ENCODE peak calls at places on chromosomes 16 and 17, in four cellular contexts. T is ovary, U is transverse colon, M is cardiac muscle cell. R is an unnamed sample.

GRCh38 chr16:8963010-8963824 is 489 bp downstream of the USP7 start:
- DNase-seq in M (no peak), U (no peak), T (peak; percentile 28), R (no peak)

GRCh38 chr16:47851026-47851610 is 304.7 kb downstream of the ABCC12 start:
- DNase-seq in U (no peak), M (no peak), T (no peak), R (no peak)

GRCh38 chr16:77584205-77584859 is 138.0 kb upstream of the NUDT7 start:
- DNase-seq in U (peak; percentile 26), T (peak; percentile 25), M (peak; percentile 83), R (peak; percentile 34)

GRCh38 chr16:88861359-88861758 is 4.4 kb downstream of the TRAPPC2L start:
- DNase-seq in M (no peak), T (no peak), U (no peak), R (no peak)

GRCh38 chr16:5450435-5451104 is 353.0 kb upstream of the EEF2KMT start:
- DNase-seq in M (no peak), T (no peak), U (no peak), R (no peak)

GRCh38 chr16:24046442-24046841 is 209.7 kb upstream of the CACNG3 start:
- DNase-seq in U (no peak), T (no peak), M (no peak), R (no peak)

GRCh38 chr17:58006563-58006923 is 503 bp downstream of the SRSF1 start:
- DNase-seq in M (peak; percentile 83), U (peak; percentile 77), T (peak; percentile 77), R (peak; percentile 85)

GRCh38 chr16:63904930-63905329 is 1216.9 kb downstream of the CDH11 start:
- DNase-seq in M (no peak), U (no peak), T (no peak), R (no peak)

GRCh38 chr16:76277099-76278030 is at the start of gene CNTNAP4:
- DNase-seq in M (peak; percentile 8), U (no peak), T (no peak), R (no peak)

GRCh38 chr16:17488506-17488905 is 17.7 kb upstream of the XYLT1 start:
- DNase-seq in U (no peak), M (no peak), T (no peak), R (no peak)

GRCh38 chr16:87560428-87561199 is 41.7 kb upstream of the JPH3 start:
- DNase-seq in T (peak; percentile 57), M (peak; percentile 52), U (peak; percentile 51), R (peak; percentile 73)

GRCh38 chr17:81930142-81931125 is 2.9 kb upstream of the MAFG start:
- DNase-seq in M (no peak), T (peak; percentile 22), U (peak; percentile 49), R (peak; percentile 51)

GRCh38 chr16:29994613-29995329 is 646 bp downstream of the HIRIP3 start:
- DNase-seq in M (peak; percentile 53), U (peak; percentile 86), T (no peak), R (peak; percentile 89)

GRCh38 chr16:35743101-35743692 is 2283.8 kb downstream of the TP53TG3F start:
- DNase-seq in T (no peak), M (no peak), U (no peak), R (no peak)

GRCh38 chr17:69012895-69013805 is 47.6 kb downstream of the ABCA9 start:
- DNase-seq in U (no peak), M (peak; percentile 40), T (no peak), R (no peak)

GRCh38 chr17:45425125-45425983 is 7.3 kb downstream of the ARHGAP27 start:
- DNase-seq in T (no peak), M (peak; percentile 73), U (peak; percentile 93), R (peak; percentile 94)

GRCh38 chr17:2695243-2695960 is 16.2 kb downstream of the CLUH start:
- DNase-seq in M (no peak), U (peak; percentile 5), T (no peak), R (no peak)

GRCh38 chr17:35540589-35541404 is 3.3 kb upstream of the SLFN12L start:
- DNase-seq in T (no peak), M (peak; percentile 52), U (peak; percentile 49), R (peak; percentile 43)

GRCh38 chr17:63399856-63400255 is 46.2 kb downstream of the CYB561 start:
- DNase-seq in T (peak; percentile 64), U (peak; percentile 40), M (peak; percentile 73), R (peak; percentile 51)

GRCh38 chr16:48384305-48384981 is 770 bp downstream of the SIAH1 start:
- DNase-seq in U (peak; percentile 66), M (peak; percentile 75), T (peak; percentile 72), R (peak; percentile 65)

GRCh38 chr16:20871935-20872815 is 28.0 kb downstream of the DCUN1D3 start:
- DNase-seq in U (no peak), T (no peak), M (no peak), R (no peak)

GRCh38 chr17:64056269-64057005 is 36.0 kb upstream of the ICAM2 start:
- DNase-seq in T (no peak), M (no peak), U (peak; percentile 27), R (no peak)

GRCh38 chr16:67653131-67654068 is 6.7 kb downstream of the ACD start:
- DNase-seq in U (no peak), M (peak; percentile 21), T (no peak), R (no peak)

GRCh38 chr17:61291457-61292311 is 108.0 kb upstream of the TBX2 start:
- DNase-seq in M (peak; percentile 55), T (no peak), U (no peak), R (no peak)

GRCh38 chr17:8122391-8122922 is 1.4 kb downstream of the HES7 start:
- DNase-seq in T (no peak), U (no peak), M (no peak), R (peak; percentile 44)

GRCh38 chr17:60685437-60685836 is 7.8 kb downstream of the BCAS3 start:
- DNase-seq in M (no peak), T (no peak), U (no peak), R (no peak)

GRCh38 chr17:81480140-81480917 is 32.3 kb downstream of the ACTG1 start:
- DNase-seq in T (no peak), U (no peak), M (peak; percentile 80), R (no peak)

GRCh38 chr17:6279659-6280058 is 155.3 kb downstream of the AIPL1 start:
- DNase-seq in M (no peak), T (no peak), U (peak; percentile 71), R (peak; percentile 60)

GRCh38 chr17:39629894-39630293 is 3.1 kb downstream of the PPP1R1B start:
- DNase-seq in M (peak; percentile 25), U (peak; percentile 22), T (no peak), R (no peak)
- TF ChIP-seq CTCF in M (no peak), U (no peak), T (no peak), R (no peak)

DNA sequence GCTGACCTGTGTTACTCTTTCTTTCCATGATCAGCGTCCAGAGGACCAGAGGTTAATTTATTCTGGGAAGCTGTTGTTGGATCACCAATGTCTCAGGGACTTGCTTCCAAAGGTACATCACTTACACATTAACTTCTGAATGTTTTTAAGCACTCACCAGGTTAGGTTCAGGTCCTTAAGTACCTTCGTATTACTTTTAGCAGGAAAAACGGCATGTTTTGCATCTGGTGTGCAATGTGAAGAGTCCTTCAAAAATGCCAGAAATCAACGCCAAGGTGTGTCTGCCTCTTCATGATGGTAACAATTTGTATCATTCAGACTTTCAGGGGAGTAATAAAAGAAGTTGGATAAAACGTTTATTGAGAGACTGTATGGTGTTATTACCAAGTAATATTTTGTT is 3.3 kb downstream of the HERPUD1 start:
- DNase-seq in T (no peak), U (no peak), M (no peak), R (no peak)
- H3K4me1 ChIP-seq in T (peaks cover 6% of the 10 kb centered on the region), U (peaks cover 44% of the 10 kb centered on the region), M (peaks cover 13% of the 10 kb centered on the region), R (peaks cover 4% of the 10 kb centered on the region)

GRCh38 chr16:10122546-10122945 is 59.7 kb downstream of the GRIN2A start:
- DNase-seq in M (no peak), T (no peak), U (no peak), R (no peak)
- TF ChIP-seq CTCF in M (no peak), T (no peak), U (no peak), R (no peak)

GRCh38 chr17:47897561-47897960 is 1.5 kb downstream of the SP2 start:
- DNase-seq in M (no peak), T (no peak), U (no peak), R (no peak)
- H3K4me1 ChIP-seq in M (peaks cover 36% of the 10 kb centered on the region), T (peaks cover 3% of the 10 kb centered on the region), U (peaks cover 20% of the 10 kb centered on the region), R (peaks cover 18% of the 10 kb centered on the region)

GRCh38 chr16:84443166-84443802 is 61.2 kb downstream of the MEAK7 start:
- DNase-seq in M (no peak), U (peak; percentile 71), T (no peak), R (peak; percentile 80)

GRCh38 chr16:84446086-84446485 is 58.4 kb downstream of the MEAK7 start:
- DNase-seq in T (no peak), U (no peak), M (peak; percentile 13), R (no peak)

GRCh38 chr16:84446596-84447392 is 57.7 kb downstream of the MEAK7 start:
- DNase-seq in M (no peak), U (no peak), T (no peak), R (no peak)

GRCh38 chr16:84442416-84443145 is 61.9 kb downstream of the MEAK7 start:
- DNase-seq in U (no peak), M (no peak), T (no peak), R (no peak)

GRCh38 chr16:84444476-84444875 is 60.0 kb downstream of the MEAK7 start:
- DNase-seq in T (no peak), U (no peak), M (no peak), R (no peak)
- TF ChIP-seq CTCF in T (no peak), U (no peak), M (no peak), R (no peak)

DNA sequence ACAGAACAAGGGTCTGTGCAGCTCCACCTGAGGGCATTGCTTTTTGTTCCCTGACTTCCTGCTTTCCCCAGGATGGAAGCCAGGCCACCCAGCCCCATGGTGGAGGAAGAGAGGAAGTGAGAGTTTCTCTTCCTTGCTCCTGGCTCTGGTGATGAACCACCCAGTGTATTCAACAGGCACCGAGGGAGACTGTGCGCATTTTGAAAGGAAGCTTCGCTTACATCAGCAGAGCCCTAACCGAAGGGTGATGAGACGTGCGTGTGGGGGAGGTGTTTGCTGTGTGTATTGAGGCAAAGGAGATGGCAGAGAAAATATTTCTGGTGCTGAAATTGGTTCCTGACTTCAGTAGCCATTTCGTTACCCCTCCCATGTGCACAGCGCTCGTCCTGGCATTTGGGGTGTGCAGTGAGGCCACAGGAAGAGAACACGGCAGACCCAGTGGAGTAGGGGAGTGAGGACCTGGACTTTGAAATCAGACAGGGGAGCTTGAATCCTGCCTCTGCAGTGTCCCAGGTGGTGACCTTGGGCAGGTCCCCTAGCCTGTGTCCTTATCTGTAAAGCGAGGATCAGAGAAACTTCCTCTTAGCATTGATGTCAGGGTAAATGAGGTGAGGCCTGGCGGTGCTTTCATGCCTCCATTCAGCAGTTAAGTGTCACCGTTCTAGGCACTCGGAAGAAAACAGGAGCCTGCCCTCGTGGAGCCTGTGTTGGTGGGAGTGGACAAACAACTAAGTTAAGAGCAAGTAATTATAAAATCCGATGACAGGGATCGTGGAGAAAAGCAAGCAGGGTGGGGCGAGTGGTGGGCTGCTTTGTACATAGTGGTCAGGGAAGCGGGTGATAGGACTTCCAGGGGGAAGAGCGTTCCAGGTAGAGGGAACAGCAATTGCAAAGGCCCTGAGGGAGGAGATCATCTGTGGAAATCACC is 7.4 kb downstream of the CMIP start:
- DNase-seq in T (no peak), M (peak; percentile 36), U (peak; percentile 69), R (peak; percentile 70)
- H3K4me1 ChIP-seq in T (peaks cover 11% of the 10 kb centered on the region), M (peaks cover 21% of the 10 kb centered on the region), U (peaks cover 74% of the 10 kb centered on the region), R (peaks cover 26% of the 10 kb centered on the region)